ENCODE peak calls at places on chromosomes 2 and 18, in eight cellular contexts. W, E, O, A, B, R, H and F are unnamed samples.

GRCh38 chr2:122395687-122396086 is 640.2 kb downstream of the TSN start:
- DNase-seq in B (no peak), H (no peak), E (no peak), O (no peak), W (no peak), A (no peak), R (no peak), F (no peak)

GRCh38 chr2:191636235-191636543 is 41.7 kb upstream of the NABP1 start:
- DNase-seq in O (no peak), H (no peak), A (no peak), E (no peak), W (no peak), R (no peak), B (peak), F (peak)

GRCh38 chr2:46548103-46548486 is 68.7 kb downstream of the TMEM247 start:
- DNase-seq in B (no peak), H (peak), O (no peak), A (no peak), E (no peak), W (no peak), R (peak), F (no peak)

GRCh38 chr18:45464619-45465018 is 150.7 kb upstream of the SLC14A2 start:
- DNase-seq in H (no peak), W (no peak), R (peak), O (no peak), A (no peak), E (no peak), B (no peak), F (no peak)

GRCh38 chr2:221965806-221966205 is 333.0 kb downstream of the PAX3 start:
- DNase-seq in O (no peak), E (no peak), B (no peak), H (no peak), A (no peak), R (no peak), W (no peak), F (no peak)

GRCh38 chr18:7677424-7677823 is 110.3 kb downstream of the PTPRM start:
- DNase-seq in W (no peak), E (no peak), A (no peak), O (no peak), R (no peak), H (no peak), B (no peak), F (no peak)

GRCh38 chr2:71216501-71216900 is 10.4 kb downstream of the PAIP2B start:
- DNase-seq in A (no peak), R (no peak), W (no peak), E (no peak), H (no peak), B (no peak), O (no peak), F (peak)

GRCh38 chr2:203104273-203104672 is 89.6 kb downstream of the NBEAL1 start:
- DNase-seq in O (no peak), H (no peak), A (no peak), E (no peak), W (no peak), R (no peak), B (no peak), F (no peak)

GRCh38 chr18:67421666-67422065 is 94.9 kb downstream of the DSEL start:
- DNase-seq in R (no peak), H (no peak), B (peak), W (no peak), O (no peak), A (no peak), E (no peak), F (peak)

GRCh38 chr2:17620280-17620679 is 79.8 kb downstream of the VSNL1 start:
- DNase-seq in B (no peak), A (no peak), R (peak), E (no peak), O (no peak), W (no peak), H (no peak), F (peak)

GRCh38 chr2:219057709-219058540 is 2.8 kb downstream of the IHH start:
- DNase-seq in O (peak), E (peak), A (peak), H (peak), B (peak), W (peak), R (peak), F (peak)

GRCh38 chr2:96608459-96609455 is 29.4 kb downstream of the KANSL3 start:
- DNase-seq in B (no peak), H (no peak), O (no peak), W (peak), R (no peak), A (no peak), E (no peak), F (no peak)

GRCh38 chr2:113720167-113720566 is 36.3 kb downstream of the SLC35F5 start:
- DNase-seq in B (peak), H (no peak), O (no peak), A (no peak), E (no peak), W (no peak), R (no peak), F (peak)
- TF ChIP-seq CTCF in B (no peak), H (peak), O (no peak), A (peak), E (peak), W (no peak), R (peak), F (no peak)

GRCh38 chr2:44803100-44803424 is 138.4 kb upstream of the SIX3 start:
- DNase-seq in R (no peak), O (no peak), W (no peak), A (no peak), H (no peak), B (no peak), E (no peak), F (no peak)
- H3K4me3 ChIP-seq in R (no peak), O (no peak), W (no peak), A (no peak), H (no peak), B (no peak), E (no peak), F (no peak)

GRCh38 chr18:11733031-11733430 is 44.0 kb downstream of the GNAL start:
- DNase-seq in O (peak), R (peak), W (peak), A (peak), E (peak), B (peak), H (peak), F (peak)

GRCh38 chr18:11729556-11729955 is 40.5 kb downstream of the GNAL start:
- DNase-seq in B (no peak), E (no peak), W (no peak), O (no peak), R (no peak), H (no peak), A (no peak), F (no peak)

GRCh38 chr18:11726556-11726955 is 37.5 kb downstream of the GNAL start:
- DNase-seq in A (no peak), W (no peak), B (no peak), O (no peak), R (no peak), E (no peak), H (no peak), F (peak)

GRCh38 chr18:11728247-11728646 is 39.2 kb downstream of the GNAL start:
- DNase-seq in W (peak), E (no peak), B (peak), H (no peak), A (no peak), R (no peak), O (peak), F (peak)
- TF ChIP-seq CTCF in W (no peak), E (no peak), B (no peak), H (no peak), A (no peak), R (no peak), O (peak), F (peak)

GRCh38 chr2:174049895-174050294 is 84.7 kb upstream of the SP3 start:
- DNase-seq in W (no peak), A (no peak), H (no peak), O (no peak), B (no peak), E (no peak), R (no peak), F (no peak)
- H3K4me3 ChIP-seq in W (no peak), A (no peak), H (no peak), O (no peak), B (no peak), E (no peak), R (no peak), F (no peak)

GRCh38 chr2:33476100-33476792 is at the start of gene RASGRP3:
- DNase-seq in O (peak), B (peak), A (peak), H (peak), W (peak), R (peak), E (peak), F (peak)
- TF ChIP-seq CTCF in O (no peak), B (no peak), A (no peak), H (no peak), W (no peak), R (no peak), E (no peak), F (no peak)